ENCODE peak calls at places on chromosomes 3 and 15, in six cellular contexts. F, M, J, G, R and O are unnamed samples.

GRCh38 chr3:143119974-143120715 is 574 bp downstream of the CHST2 start:
- DNase-seq in F (peak), M (peak), J (no peak), G (no peak), R (no peak), O (peak)

GRCh38 chr3:36919439-36920160 is 25.3 kb downstream of the TRANK1 start:
- DNase-seq in F (no peak), M (peak), J (no peak), G (peak), R (no peak), O (no peak)

GRCh38 chr3:11651900-11652299 is 8.2 kb upstream of the VGLL4 start:
- DNase-seq in F (no peak), M (no peak), J (no peak), G (peak), R (no peak), O (peak)

GRCh38 chr3:151905647-151906046 is 32.2 kb downstream of the SUCNR1 start:
- DNase-seq in F (no peak), M (no peak), J (no peak), G (no peak), R (no peak), O (no peak)

GRCh38 chr3:46903341-46904302 is 26.1 kb downstream of the PTH1R start:
- DNase-seq in F (no peak), M (no peak), J (no peak), G (no peak), R (peak), O (no peak)

GRCh38 chr15:53974813-53975212 is 3.4 kb upstream of the UNC13C start:
- DNase-seq in F (no peak), M (no peak), J (no peak), G (no peak), R (no peak), O (no peak)

GRCh38 chr3:31877559-31877958 is 103.5 kb downstream of the OSBPL10 start:
- DNase-seq in F (no peak), M (no peak), J (no peak), G (no peak), R (no peak), O (no peak)

GRCh38 chr3:175951047-175951694 is 1092.0 kb downstream of the NAALADL2 start:
- DNase-seq in F (no peak), M (no peak), J (no peak), G (no peak), R (no peak), O (no peak)

GRCh38 chr3:189941125-189941524 is 179.6 kb downstream of the P3H2 start:
- DNase-seq in F (no peak), M (peak), J (no peak), G (peak), R (no peak), O (no peak)

GRCh38 chr3:186411994-186412393 is 50.0 kb upstream of the DGKG start:
- DNase-seq in F (no peak), M (no peak), J (no peak), G (no peak), R (no peak), O (peak)

GRCh38 chr3:147378186-147378503 is 28.2 kb downstream of the ZIC4 start:
- DNase-seq in F (no peak), M (no peak), J (no peak), G (no peak), R (no peak), O (no peak)

GRCh38 chr15:42679285-42680141 is 57.4 kb downstream of the CDAN1 start:
- DNase-seq in F (no peak), M (no peak), J (no peak), G (no peak), R (no peak), O (no peak)

GRCh38 chr3:44079916-44080315 is 161.8 kb upstream of the TOPAZ1 start:
- DNase-seq in F (no peak), M (no peak), J (no peak), G (no peak), R (no peak), O (no peak)

GRCh38 chr15:71791975-71792374 is 18.4 kb upstream of the NR2E3 start:
- DNase-seq in F (no peak), M (no peak), J (no peak), G (no peak), R (peak), O (no peak)

GRCh38 chr3:4416961-4417360 is 50.1 kb downstream of the SUMF1 start:
- DNase-seq in F (no peak), M (no peak), J (no peak), G (no peak), R (peak), O (no peak)

GRCh38 chr3:23111799-23112198 is 91.3 kb upstream of the UBE2E2 start:
- DNase-seq in F (no peak), M (no peak), J (no peak), G (no peak), R (no peak), O (no peak)

GRCh38 chr3:111726788-111727305 is 131.7 kb upstream of the ZBED2 start:
- DNase-seq in F (no peak), M (no peak), J (no peak), G (peak), R (no peak), O (no peak)

GRCh38 chr3:30004481-30004880 is 601.9 kb upstream of the TGFBR2 start:
- DNase-seq in F (no peak), M (no peak), J (no peak), G (no peak), R (no peak), O (no peak)

GRCh38 chr3:127454051-127454450 is 136.5 kb downstream of the TPRA1 start:
- DNase-seq in F (no peak), M (no peak), J (no peak), G (no peak), R (peak), O (no peak)

GRCh38 chr15:39115379-39116057 is 465.4 kb upstream of the THBS1 start:
- DNase-seq in F (no peak), M (no peak), J (no peak), G (no peak), R (no peak), O (no peak)

GRCh38 chr3:149567307-149567861 is 90.4 kb downstream of the WWTR1 start:
- DNase-seq in F (no peak), M (no peak), J (no peak), G (no peak), R (no peak), O (no peak)
- TF ChIP-seq CTCF in F (no peak), M (no peak), J (no peak), G (no peak), R (no peak), O (no peak)

GRCh38 chr15:76973362-76973743 is 21.6 kb upstream of the PSTPIP1 start:
- DNase-seq in F (peak), M (no peak), J (no peak), G (peak), R (no peak), O (peak)
- TF ChIP-seq CTCF in F (peak), M (peak), J (no peak), G (peak), R (peak), O (peak)

GRCh38 chr3:15205482-15205933 is 538 bp upstream of the CAPN7 start:
- DNase-seq in F (no peak), M (no peak), J (no peak), G (no peak), R (no peak), O (no peak)

GRCh38 chr3:15204005-15204404 is 2.0 kb upstream of the CAPN7 start:
- DNase-seq in F (no peak), M (no peak), J (no peak), G (peak), R (no peak), O (no peak)

GRCh38 chr3:15207836-15208504 is 1.9 kb downstream of the CAPN7 start:
- DNase-seq in F (no peak), M (no peak), J (no peak), G (no peak), R (no peak), O (no peak)

GRCh38 chr3:15206662-15207576 is 873 bp downstream of the CAPN7 start:
- DNase-seq in F (peak), M (peak), J (peak), G (peak), R (peak), O (peak)

GRCh38 chr3:15205934-15206661 is at the start of gene CAPN7:
- DNase-seq in F (peak), M (peak), J (peak), G (peak), R (peak), O (peak)
- TF ChIP-seq CTCF in F (no peak), M (peak), J (peak), G (peak), R (peak), O (peak)

GRCh38 chr3:158101330-158102218 is 4.6 kb downstream of the SHOX2 start:
- DNase-seq in F (no peak), M (no peak), J (no peak), G (no peak), R (no peak), O (no peak)

GRCh38 chr3:158100681-158101080 is 5.5 kb downstream of the SHOX2 start:
- DNase-seq in F (no peak), M (no peak), J (no peak), G (no peak), R (no peak), O (no peak)

GRCh38 chr3:158097141-158097540 is 9.1 kb downstream of the SHOX2 start:
- DNase-seq in F (no peak), M (no peak), J (no peak), G (no peak), R (no peak), O (no peak)

GRCh38 chr3:158097571-158098553 is 8.4 kb downstream of the SHOX2 start:
- DNase-seq in F (peak), M (peak), J (peak), G (peak), R (no peak), O (peak)

GRCh38 chr3:158098834-158099424 is 7.3 kb downstream of the SHOX2 start:
- DNase-seq in F (no peak), M (no peak), J (no peak), G (no peak), R (no peak), O (no peak)
- TF ChIP-seq CTCF in F (no peak), M (no peak), J (no peak), G (no peak), R (no peak), O (no peak)

GRCh38 chr15:26091184-26091583 is 228.1 kb upstream of the ATP10A start:
- DNase-seq in F (no peak), M (no peak), J (no peak), G (no peak), R (no peak), O (no peak)

GRCh38 chr15:26098801-26099200 is 235.7 kb upstream of the ATP10A start:
- DNase-seq in F (no peak), M (no peak), J (no peak), G (no peak), R (no peak), O (no peak)

GRCh38 chr15:26101443-26101842 is 238.3 kb upstream of the ATP10A start:
- DNase-seq in F (no peak), M (no peak), J (no peak), G (no peak), R (no peak), O (no peak)

GRCh38 chr15:26097216-26097615 is 234.1 kb upstream of the ATP10A start:
- DNase-seq in F (no peak), M (no peak), J (no peak), G (no peak), R (no peak), O (no peak)

GRCh38 chr15:26095710-26096330 is 232.7 kb upstream of the ATP10A start:
- DNase-seq in F (no peak), M (no peak), J (no peak), G (no peak), R (no peak), O (no peak)
- TF ChIP-seq CTCF in F (peak), M (peak), J (no peak), G (peak), R (peak), O (no peak)

GRCh38 chr15:80856400-80856799 is 77.2 kb downstream of the CEMIP start:
- DNase-seq in F (no peak), M (no peak), J (no peak), G (peak), R (no peak), O (no peak)
- TF ChIP-seq CTCF in F (no peak), M (no peak), J (no peak), G (peak), R (no peak), O (no peak)

GRCh38 chr3:137259709-137260108 is 301.9 kb downstream of the IL20RB start:
- DNase-seq in F (no peak), M (no peak), J (no peak), G (no peak), R (no peak), O (no peak)
- TF ChIP-seq CTCF in F (no peak), M (no peak), J (no peak), G (no peak), R (no peak), O (no peak)

GRCh38 chr15:87672309-87672897 is 584.1 kb downstream of the NTRK3 start:
- DNase-seq in F (no peak), M (peak), J (no peak), G (no peak), R (no peak), O (no peak)
- TF ChIP-seq CTCF in F (no peak), M (peak), J (no peak), G (no peak), R (peak), O (no peak)

DNA sequence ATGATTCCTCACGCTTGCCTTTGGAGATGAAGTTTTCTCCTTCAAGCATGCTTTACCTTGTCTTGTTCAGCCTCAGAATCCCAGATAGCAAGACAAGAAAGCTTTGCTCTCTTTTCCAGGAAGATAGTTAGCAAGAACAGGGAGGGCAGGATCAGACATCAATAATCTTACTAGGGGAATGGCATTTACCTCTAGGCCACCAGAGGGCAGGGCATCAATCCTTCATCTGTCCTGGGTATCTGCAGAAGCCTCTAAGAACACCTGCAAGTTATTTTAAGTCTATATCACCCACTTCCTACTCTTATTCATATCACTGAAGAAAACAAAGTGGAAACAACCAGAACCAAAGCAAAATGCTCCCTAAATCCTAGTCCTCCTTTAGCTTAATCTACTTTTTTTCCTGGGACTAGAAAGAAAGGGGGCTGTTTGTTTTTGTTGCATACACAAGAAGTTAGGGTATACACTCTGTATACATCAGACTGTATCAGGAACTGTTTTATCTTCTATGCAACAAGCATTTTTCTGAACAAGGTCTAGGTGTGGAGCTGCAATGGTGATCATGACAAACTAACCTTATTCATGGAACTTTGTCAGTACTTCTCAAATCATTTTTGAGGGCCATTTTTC is 862.5 kb downstream of the CADM2 start:
- DNase-seq in F (no peak), M (peak), J (no peak), G (peak), R (no peak), O (peak)
- TF ChIP-seq CTCF in F (no peak), M (peak), J (no peak), G (peak), R (no peak), O (peak)